ENCODE peak calls at places on chromosomes 2 and 18, in four cellular contexts. H, O, J and T are unnamed samples.

GRCh38 chr18:48308027-48308635 is 101.1 kb downstream of the ZBTB7C start:
- DNase-seq in H (no peak), O (no peak), J (no peak), T (peak)

GRCh38 chr2:25294573-25295462 is 46.9 kb downstream of the DNMT3A start:
- DNase-seq in H (no peak), O (no peak), J (peak), T (peak)

GRCh38 chr18:48023334-48024008 is 93.0 kb upstream of the SMAD2 start:
- DNase-seq in H (peak), O (peak), J (no peak), T (peak)

GRCh38 chr2:165801176-165801575 is 7.1 kb upstream of the GALNT3 start:
- DNase-seq in H (no peak), O (no peak), J (no peak), T (no peak)

GRCh38 chr2:119756837-119757236 is 2.9 kb upstream of the PTPN4 start:
- DNase-seq in H (no peak), O (no peak), J (no peak), T (peak)

GRCh38 chr2:147204102-147204501 is 640.7 kb upstream of the ACVR2A start:
- DNase-seq in H (no peak), O (no peak), J (no peak), T (no peak)

GRCh38 chr18:3154214-3154613 is 65.6 kb downstream of the MYOM1 start:
- DNase-seq in H (no peak), O (no peak), J (no peak), T (no peak)

GRCh38 chr2:171409436-171409971 is 24.3 kb downstream of the METTL8 start:
- DNase-seq in H (peak), O (no peak), J (no peak), T (peak)

GRCh38 chr2:217868911-217869334 is 133.9 kb downstream of the TNS1 start:
- DNase-seq in H (no peak), O (no peak), J (no peak), T (no peak)

GRCh38 chr2:238955648-238956531 is 108.0 kb downstream of the TWIST2 start:
- DNase-seq in H (no peak), O (no peak), J (no peak), T (peak)

GRCh38 chr2:233544079-233544690 is 22.4 kb downstream of the USP40 start:
- DNase-seq in H (peak), O (no peak), J (no peak), T (no peak)

GRCh38 chr18:49668583-49669290 is 106.9 kb downstream of the LIPG start:
- DNase-seq in H (peak), O (no peak), J (no peak), T (no peak)

GRCh38 chr2:42809131-42809875 is 16.9 kb upstream of the HAAO start:
- DNase-seq in H (no peak), O (no peak), J (no peak), T (no peak)

GRCh38 chr2:173716458-173717052 is 248.6 kb downstream of the SP3 start:
- DNase-seq in H (no peak), O (no peak), J (no peak), T (peak)

GRCh38 chr18:6598657-6599056 is 130.9 kb upstream of the ARHGAP28 start:
- DNase-seq in H (peak), O (no peak), J (no peak), T (no peak)

GRCh38 chr2:100107911-100108647 is 34.3 kb downstream of the AFF3 start:
- DNase-seq in H (peak), O (no peak), J (no peak), T (no peak)

GRCh38 chr2:100119235-100119634 is 23.2 kb downstream of the AFF3 start:
- DNase-seq in H (peak), O (no peak), J (no peak), T (no peak)

GRCh38 chr2:100109986-100110980 is 32.1 kb downstream of the AFF3 start:
- DNase-seq in H (no peak), O (no peak), J (no peak), T (no peak)

DNA sequence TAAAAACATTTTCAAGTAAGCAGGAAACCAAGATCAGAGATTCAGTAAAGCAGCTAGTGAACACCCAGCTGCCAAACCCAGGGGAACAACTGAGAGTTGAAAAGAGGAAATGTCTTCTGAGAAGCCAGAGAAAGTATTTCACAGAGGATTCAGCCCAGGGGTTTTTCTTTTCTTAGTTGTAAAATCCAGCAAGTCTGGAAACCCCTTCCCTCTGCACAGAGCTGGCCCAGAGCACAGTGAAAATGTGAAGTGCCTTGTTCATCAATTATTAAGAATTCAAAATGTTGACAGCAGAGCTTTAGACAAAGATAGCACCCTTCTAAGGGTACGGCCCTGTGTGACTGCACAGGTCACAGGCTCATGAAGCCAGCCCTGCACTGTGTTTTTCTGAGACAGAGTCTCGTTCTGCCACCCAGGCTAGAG is 28.4 kb downstream of the AFF3 start:
- DNase-seq in H (no peak), O (no peak), J (no peak), T (no peak)
- H3K27ac ChIP-seq in H (no peak), O (no peak), J (no peak), T (no peak)

GRCh38 chr2:150698016-150698661 is 210.7 kb upstream of the RND3 start:
- DNase-seq in H (no peak), O (no peak), J (no peak), T (no peak)
- H3K27ac ChIP-seq in H (no peak), O (no peak), J (no peak), T (no peak)

GRCh38 chr2:16032282-16033031 is 92.1 kb downstream of the MYCN start:
- DNase-seq in H (no peak), O (no peak), J (no peak), T (no peak)
- H3K27ac ChIP-seq in H (no peak), O (no peak), J (no peak), T (no peak)

GRCh38 chr2:101732773-101733256 is 35.3 kb downstream of the MAP4K4 start:
- DNase-seq in H (no peak), O (no peak), J (no peak), T (no peak)
- H3K27ac ChIP-seq in H (peak), O (peak), J (no peak), T (peak)